ENCODE peak calls at places on chromosomes 7 and 10, in seven cellular contexts. Y, K, J, X, N, A and G are unnamed samples. For H3K9me3, the result is how much of the 10 kb centered on the place peaks cover.

GRCh38 chr7:74481458-74482324 is 28.0 kb downstream of the GTF2IRD1 start:
- DNase-seq in K (no peak), Y (peak), J (no peak), X (no peak), N (no peak), A (no peak), G (no peak)

GRCh38 chr7:38822556-38822955 is 86.4 kb downstream of the VPS41 start:
- DNase-seq in Y (no peak), J (no peak), X (no peak), A (no peak), K (no peak), N (no peak), G (no peak)

GRCh38 chr10:117754770-117755510 is 212.4 kb downstream of the EMX2 start:
- DNase-seq in J (no peak), Y (no peak), X (no peak), A (no peak), K (no peak), N (no peak), G (no peak)

GRCh38 chr7:77329466-77330168 is 86.5 kb downstream of the GSAP start:
- DNase-seq in Y (no peak), N (no peak), A (no peak), X (no peak), K (no peak), J (no peak), G (no peak)

GRCh38 chr7:95723583-95724180 is 48.7 kb upstream of the DYNC1I1 start:
- DNase-seq in J (no peak), K (peak), A (no peak), N (no peak), Y (no peak), X (no peak), G (no peak)

GRCh38 chr7:155584763-155585531 is 38.6 kb upstream of the CNPY1 start:
- DNase-seq in Y (no peak), X (no peak), K (peak), J (no peak), N (peak), A (peak), G (no peak)

GRCh38 chr7:90530263-90530662 is 60.8 kb downstream of the PTTG1IP2 start:
- DNase-seq in Y (no peak), A (no peak), N (no peak), J (no peak), K (no peak), X (no peak), G (no peak)

GRCh38 chr10:48926255-48926654 is 13.4 kb downstream of the LRRC18 start:
- DNase-seq in N (no peak), K (no peak), J (no peak), X (no peak), Y (no peak), A (no peak), G (no peak)

GRCh38 chr10:69913586-69913985 is 111.9 kb downstream of the COL13A1 start:
- DNase-seq in N (no peak), J (no peak), Y (no peak), X (no peak), A (no peak), K (no peak), G (no peak)
- TF ChIP-seq POLR2A in N (no peak), J (no peak), Y (no peak), X (no peak), A (no peak), K (no peak), G (no peak)

GRCh38 chr7:153217032-153217431 is 457.5 kb downstream of the ACTR3B start:
- DNase-seq in X (no peak), N (no peak), J (no peak), K (no peak), A (no peak), Y (no peak), G (no peak)
- H3K9me3 ChIP-seq in X (under half), N (under half), J (under half), K (under half), A (under half), Y (under half), G (under half)

DNA sequence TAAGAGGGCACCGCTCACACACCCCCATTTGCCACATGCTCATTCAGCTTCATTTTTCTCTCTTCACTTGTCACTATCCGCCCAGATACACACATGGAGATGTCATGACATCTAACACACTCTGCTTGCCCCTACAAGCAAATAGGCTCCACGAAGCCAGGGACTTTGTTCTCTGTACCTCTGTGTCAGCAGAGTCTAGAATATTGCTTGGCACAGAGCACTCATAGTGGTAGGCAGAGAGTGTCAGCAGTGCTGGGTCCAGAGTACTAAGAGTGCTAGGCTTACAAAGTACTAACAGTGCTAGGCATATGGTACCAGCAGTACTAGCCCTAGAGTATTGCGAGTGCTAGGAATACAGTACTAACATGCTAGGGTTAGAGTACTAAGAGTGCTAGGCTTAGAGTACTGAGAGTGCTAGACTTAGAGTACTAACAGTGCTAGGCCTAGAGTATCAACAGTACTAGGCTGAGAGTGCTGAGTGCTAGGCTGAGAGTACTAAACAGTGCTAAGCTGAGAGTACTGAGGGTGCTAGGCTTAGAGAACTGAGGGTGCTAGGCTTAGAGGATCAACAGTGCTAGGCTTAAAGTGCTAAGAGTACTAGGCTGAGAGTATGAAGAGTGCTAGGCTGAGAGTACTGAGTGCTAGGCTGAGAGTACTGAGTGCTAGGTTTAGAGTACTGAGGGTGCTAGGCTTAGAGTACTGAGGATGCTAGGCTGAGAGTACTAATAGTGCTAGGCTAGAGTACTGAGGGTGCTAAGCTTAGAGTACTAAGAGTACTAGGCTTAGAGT is 166.1 kb downstream of the PRKAG2 start:
- DNase-seq in Y (no peak), J (no peak), K (no peak), A (no peak), N (no peak), X (no peak), G (no peak)
- TF ChIP-seq POLR2A in Y (no peak), J (no peak), K (no peak), A (no peak), N (no peak), X (no peak), G (peak)

GRCh38 chr10:125363776-125364175 is 203.4 kb upstream of the CTBP2 start:
- DNase-seq in Y (no peak), J (no peak), K (no peak), X (no peak), N (no peak), A (no peak), G (no peak)
- H3K9me3 ChIP-seq in Y (under half), J (under half), K (under half), X (under half), N (under half), A (under half), G (under half)

GRCh38 chr10:75276029-75276872 is 40.5 kb upstream of the COMTD1 start:
- DNase-seq in Y (no peak), K (no peak), J (peak), X (no peak), A (no peak), N (peak), G (no peak)
- TF ChIP-seq POLR2A in Y (no peak), K (no peak), J (no peak), X (no peak), A (peak), N (peak), G (no peak)

GRCh38 chr7:101866328-101866727 is 48.9 kb downstream of the CUX1 start:
- DNase-seq in A (no peak), N (no peak), K (no peak), J (no peak), X (no peak), Y (no peak), G (no peak)
- H3K9me3 ChIP-seq in A (under half), N (under half), K (under half), J (under half), X (under half), Y (under half), G (under half)